ENCODE peak calls at places on chromosomes 12 and 14, in five cellular contexts. T is left ventricle myocardium inferior, Q is pancreas, L is right atrium auricular region, Y is GM12878. H is an unnamed sample. For H3K36me3, the result is how much of the 10 kb centered on the place peaks cover.

GRCh38 chr12:57766464-57767311 is at the start of gene CYP27B1:
- DNase-seq in Q (no peak), T (peak), Y (no peak), L (no peak), H (no peak)

GRCh38 chr12:17016116-17016864 is 410.3 kb upstream of the LMO3 start:
- DNase-seq in T (no peak), L (no peak), Q (no peak), Y (no peak), H (no peak)

GRCh38 chr12:98058838-98059237 is 456.6 kb upstream of the TMPO start:
- DNase-seq in Y (no peak), T (no peak), L (no peak), Q (no peak), H (no peak)

GRCh38 chr12:125461831-125462230 is 396.6 kb downstream of the AACS start:
- DNase-seq in Y (no peak), T (no peak), L (no peak), Q (no peak), H (no peak)

GRCh38 chr14:105900398-105901160 is 374.2 kb downstream of the TMEM121 start:
- DNase-seq in Q (no peak), L (no peak), T (no peak), Y (no peak), H (no peak)

GRCh38 chr12:50927356-50927755 is 25.0 kb upstream of the HIGD1C start:
- DNase-seq in Q (no peak), T (no peak), Y (no peak), L (no peak), H (no peak)

GRCh38 chr12:114820773-114821172 is 136.8 kb upstream of the TBX3 start:
- DNase-seq in L (no peak), T (no peak), Q (no peak), Y (no peak), H (no peak)

GRCh38 chr14:75339059-75339458 is 60.4 kb downstream of the FOS start:
- DNase-seq in Y (no peak), Q (no peak), L (no peak), T (no peak), H (no peak)

GRCh38 chr12:105942316-105942715 is 196.4 kb downstream of the NUAK1 start:
- DNase-seq in T (no peak), Q (no peak), L (no peak), Y (no peak), H (no peak)

GRCh38 chr14:75591987-75592575 is 13.7 kb downstream of the FLVCR2 start:
- DNase-seq in Y (no peak), Q (no peak), L (no peak), T (no peak), H (no peak)

GRCh38 chr12:77179515-77179914 is 114.1 kb upstream of the E2F7 start:
- DNase-seq in L (no peak), Q (no peak), T (no peak), Y (no peak), H (no peak)

GRCh38 chr12:8081228-8081920 is 700 bp upstream of the NECAP1 start:
- DNase-seq in Q (no peak), L (no peak), T (no peak), Y (no peak), H (no peak)

GRCh38 chr12:43692064-43692463 is 66.5 kb downstream of the PUS7L start:
- DNase-seq in L (no peak), T (no peak), Y (no peak), Q (no peak), H (no peak)

GRCh38 chr12:108611884-108612415 is 14.1 kb upstream of the TMEM119 start:
- DNase-seq in Q (no peak), L (no peak), T (no peak), Y (no peak), H (no peak)

GRCh38 chr12:16593546-16593945 is 12.4 kb downstream of the LMO3 start:
- DNase-seq in Y (no peak), L (no peak), Q (no peak), T (no peak), H (no peak)

GRCh38 chr12:46891306-46891705 is 65.5 kb upstream of the SLC38A4 start:
- DNase-seq in T (no peak), Y (no peak), L (no peak), Q (no peak), H (no peak)

GRCh38 chr12:79300199-79300568 is 390.6 kb downstream of the PAWR start:
- DNase-seq in L (no peak), Y (no peak), Q (no peak), T (no peak), H (no peak)

GRCh38 chr14:100738704-100739131 is 12.0 kb downstream of the DLK1 start:
- DNase-seq in Q (no peak), Y (no peak), L (no peak), T (no peak), H (no peak)

GRCh38 chr12:123991402-123991951 is 18.5 kb downstream of the ZNF664 start:
- DNase-seq in Q (no peak), Y (no peak), L (no peak), T (no peak), H (no peak)

GRCh38 chr12:9711664-9712063 is 21.2 kb downstream of the CLECL1 start:
- DNase-seq in Y (no peak), L (no peak), T (no peak), Q (no peak), H (no peak)

GRCh38 chr14:67623114-67623513 is 3.4 kb downstream of the ARG2 start:
- DNase-seq in L (no peak), Y (no peak), T (no peak), Q (no peak), H (no peak)

GRCh38 chr12:91818236-91819131 is 327.2 kb downstream of the BTG1 start:
- DNase-seq in Q (no peak), T (no peak), L (no peak), Y (no peak), H (no peak)

GRCh38 chr14:35254736-35255135 is 37.4 kb upstream of the PSMA6 start:
- DNase-seq in L (no peak), T (no peak), Y (peak), Q (no peak), H (peak)

GRCh38 chr12:1369942-1370620 is 224.3 kb downstream of the FBXL14 start:
- DNase-seq in L (no peak), Y (no peak), Q (no peak), T (no peak), H (no peak)

GRCh38 chr14:75267141-75267601 is 11.5 kb upstream of the FOS start:
- DNase-seq in T (no peak), L (no peak), Q (no peak), Y (no peak), H (no peak)

GRCh38 chr14:105091335-105092123 is 26.3 kb upstream of the GPR132 start:
- DNase-seq in Y (no peak), L (no peak), T (peak), Q (peak), H (no peak)

GRCh38 chr14:91405241-91405721 is 12.3 kb downstream of the CCDC88C start:
- DNase-seq in L (no peak), T (no peak), Y (no peak), Q (no peak), H (no peak)

GRCh38 chr12:69324797-69325466 is 23.2 kb upstream of the LYZ start:
- DNase-seq in L (no peak), T (no peak), Q (no peak), Y (peak), H (peak)

GRCh38 chr14:39218171-39218769 is 15.4 kb upstream of the MIA2 start:
- DNase-seq in L (no peak), T (no peak), Q (no peak), Y (no peak), H (no peak)

GRCh38 chr12:132593938-132594358 is 16.4 kb downstream of the LRCOL1 start:
- DNase-seq in L (peak), Y (no peak), T (peak), Q (peak), H (peak)

GRCh38 chr14:52395728-52396127 is 81.6 kb downstream of the PTGER2 start:
- DNase-seq in L (no peak), Q (no peak), T (no peak), Y (no peak), H (no peak)

GRCh38 chr12:83040339-83040738 is 353.6 kb downstream of the TMTC2 start:
- DNase-seq in Y (no peak), Q (no peak), T (no peak), L (no peak), H (no peak)
- TF ChIP-seq CTCF in Y (no peak), Q (no peak), T (no peak), L (no peak), H (no peak)

GRCh38 chr14:104085889-104086201 is 345 bp downstream of the ASPG start:
- DNase-seq in Y (no peak), L (no peak), Q (no peak), T (no peak), H (peak)
- H3K4me3 ChIP-seq in Y (no peak), L (peak), Q (no peak), T (peak), H (no peak)

GRCh38 chr12:120103044-120103338 is 13.6 kb downstream of the RAB35 start:
- DNase-seq in T (no peak), Q (no peak), Y (no peak), L (no peak), H (no peak)
- H3K36me3 ChIP-seq in T (half or more), Q (under half), Y (under half), L (under half), H (under half)

DNA sequence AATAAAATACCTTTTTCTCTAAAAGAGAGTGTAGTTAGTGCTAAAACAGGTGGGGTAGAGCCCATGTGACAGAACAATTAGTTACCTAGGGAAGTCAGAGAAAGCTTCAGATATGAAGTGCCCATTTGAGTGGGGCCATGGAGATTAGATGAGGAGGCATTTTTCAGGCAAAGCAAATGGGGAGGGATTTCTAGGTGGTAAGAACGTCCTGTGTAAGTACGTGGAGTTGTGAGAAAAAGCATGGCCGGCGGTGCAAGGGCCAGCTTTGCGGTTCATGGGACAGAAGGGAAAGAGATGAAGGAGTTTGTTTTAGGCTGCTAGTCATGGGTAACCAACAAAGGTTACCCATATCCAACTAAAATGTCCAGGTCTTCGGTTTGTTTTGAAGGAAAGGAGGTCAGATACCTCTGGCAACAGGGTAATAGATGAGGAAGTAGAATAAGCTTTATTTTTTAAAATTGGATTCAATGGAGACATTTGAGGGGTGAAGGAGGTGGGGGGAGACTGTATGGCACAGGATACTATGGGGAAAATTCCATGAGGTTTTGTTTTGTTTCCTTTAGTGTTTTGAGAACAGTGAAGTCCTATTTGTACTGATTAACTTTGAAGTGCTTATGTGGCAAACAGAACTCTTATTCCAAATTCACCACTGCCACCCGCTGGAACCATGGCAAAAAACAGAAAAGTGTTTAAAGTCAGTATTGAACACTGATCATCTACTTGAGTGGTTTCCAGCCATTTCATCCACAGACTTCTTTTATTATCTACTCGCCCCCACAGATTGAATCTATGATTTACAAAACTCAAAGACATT is 10.0 kb upstream of the SNRPF start:
- DNase-seq in T (no peak), Y (no peak), Q (no peak), L (no peak), H (no peak)
- TF ChIP-seq CTCF in T (peak), Y (peak), Q (no peak), L (no peak), H (peak)

DNA sequence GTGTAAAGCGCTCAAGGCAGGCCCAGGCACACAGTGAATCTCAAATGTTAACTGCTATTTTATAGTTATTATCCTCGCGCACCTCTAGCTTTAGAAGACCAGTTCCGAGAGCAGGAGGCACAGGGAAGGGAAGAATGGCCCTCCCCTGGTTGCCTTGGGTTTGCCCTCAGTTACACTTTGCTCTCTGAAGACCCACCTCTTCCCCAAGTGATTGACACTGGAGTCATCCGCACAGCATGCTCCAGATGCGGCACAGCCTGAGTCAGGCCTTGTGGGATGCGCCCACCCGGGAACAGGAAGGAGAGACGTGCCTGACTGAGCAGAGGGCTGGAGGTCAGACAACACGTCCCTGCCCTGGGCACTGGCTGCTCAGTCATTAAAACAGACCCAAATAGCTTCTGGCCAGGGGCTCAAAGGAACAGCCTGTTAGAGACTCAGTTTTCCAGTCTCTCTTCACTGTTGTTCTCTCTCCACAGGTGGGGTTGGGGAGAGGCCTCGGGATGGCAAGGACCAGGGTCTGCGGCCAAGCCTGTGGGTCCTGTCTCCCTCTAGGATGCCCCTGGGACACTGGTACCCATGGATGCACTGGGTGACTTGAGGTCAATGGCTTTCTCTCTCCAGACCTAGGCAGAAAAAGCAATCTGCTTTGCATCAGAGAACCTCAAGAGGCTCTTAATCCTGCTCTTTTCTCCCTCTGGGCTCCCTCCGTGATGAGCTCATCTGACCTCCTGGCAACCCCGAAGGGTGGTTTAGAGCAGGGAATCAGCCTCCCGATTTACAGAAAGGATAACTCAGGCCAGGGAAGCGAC is 13.6 kb upstream of the MLXIP start:
- DNase-seq in Q (no peak), T (peak), Y (no peak), L (no peak), H (no peak)
- H3K4me3 ChIP-seq in Q (peak), T (peak), Y (peak), L (no peak), H (no peak)

GRCh38 chr14:20295067-20295466 is 10.7 kb downstream of the TTC5 start:
- DNase-seq in L (no peak), T (no peak), Q (no peak), Y (peak), H (peak)

GRCh38 chr14:20294636-20295035 is 11.1 kb downstream of the TTC5 start:
- DNase-seq in Y (no peak), T (no peak), Q (no peak), L (no peak), H (no peak)
- H3K36me3 ChIP-seq in Y (under half), T (half or more), Q (under half), L (half or more), H (under half)

GRCh38 chr14:102238131-102238530 is 66.8 kb downstream of the MOK start:
- DNase-seq in T (no peak), Q (no peak), L (no peak), Y (no peak), H (no peak)
- TF ChIP-seq CTCF in T (no peak), Q (no peak), L (no peak), Y (no peak), H (no peak)

DNA sequence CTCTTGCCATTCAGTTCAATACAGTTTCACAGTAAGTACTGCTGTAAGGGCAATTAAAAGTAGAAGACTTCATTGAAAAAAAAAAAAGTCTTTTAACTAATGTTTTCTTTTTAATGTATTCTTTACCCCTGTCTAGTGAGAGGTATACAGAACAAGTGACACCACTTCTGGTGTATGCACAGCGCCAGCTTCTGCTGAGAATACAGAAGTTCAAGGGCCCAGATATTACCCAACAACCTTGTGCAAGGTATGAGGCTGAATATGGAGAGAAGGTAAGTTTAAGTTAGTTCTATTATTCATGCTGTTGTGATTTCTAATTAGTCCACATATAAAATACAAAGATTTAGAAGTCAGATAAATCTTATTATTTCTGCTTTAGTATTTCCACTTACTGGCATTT is 168.7 kb downstream of the CFAP54 start:
- DNase-seq in L (no peak), Q (no peak), Y (no peak), T (no peak), H (no peak)
- H3K4me3 ChIP-seq in L (no peak), Q (no peak), Y (no peak), T (no peak), H (no peak)

GRCh38 chr12:111469406-111469805 is 63.7 kb downstream of the SH2B3 start:
- DNase-seq in Y (no peak), Q (no peak), L (no peak), T (no peak), H (no peak)

GRCh38 chr12:111462134-111462821 is 56.6 kb downstream of the SH2B3 start:
- DNase-seq in L (no peak), T (no peak), Q (no peak), Y (no peak), H (no peak)

GRCh38 chr12:111467092-111467861 is 61.6 kb downstream of the SH2B3 start:
- DNase-seq in Q (no peak), Y (no peak), T (no peak), L (no peak), H (no peak)

DNA sequence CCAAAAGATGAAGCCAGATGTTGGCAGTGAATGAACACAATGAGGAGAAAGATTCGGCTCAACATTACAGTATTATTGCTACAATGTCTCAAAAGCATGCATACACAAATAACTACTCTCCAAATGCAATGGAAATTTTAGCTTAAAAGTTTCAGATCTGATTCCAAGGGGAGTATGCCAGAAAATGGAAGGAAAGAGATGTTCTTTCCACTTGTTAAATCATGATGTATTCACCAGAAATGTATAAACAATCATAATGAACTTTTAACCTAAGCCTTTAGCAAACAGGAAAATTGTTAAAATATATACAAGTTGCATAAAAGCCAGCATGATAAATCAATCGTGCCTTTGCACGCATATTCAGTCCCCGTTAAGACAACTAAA is 62.1 kb downstream of the SH2B3 start:
- DNase-seq in L (no peak), T (no peak), Q (no peak), Y (no peak), H (no peak)
- H3K36me3 ChIP-seq in L (under half), T (half or more), Q (under half), Y (under half), H (under half)

DNA sequence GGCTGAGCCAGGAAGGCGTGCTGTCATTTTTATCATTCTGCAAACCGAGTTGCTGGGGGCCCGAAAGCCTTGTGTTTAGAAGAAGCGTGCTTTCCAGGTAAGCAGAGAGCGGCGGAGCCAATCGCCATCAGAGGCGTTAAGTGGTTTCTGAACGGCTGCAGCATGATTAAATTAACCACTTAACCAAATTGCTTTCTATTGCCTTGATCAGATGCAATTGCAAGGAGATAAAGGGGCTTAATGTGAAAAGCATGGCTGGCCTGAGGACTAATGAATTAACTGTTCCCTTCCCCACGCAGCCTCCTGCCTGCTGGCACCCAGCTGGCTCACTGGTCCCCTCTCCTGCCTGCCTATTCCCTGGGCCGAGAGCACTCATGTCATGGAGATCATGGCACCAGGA is 36.6 kb upstream of the CHGA start:
- DNase-seq in Y (no peak), T (no peak), L (no peak), Q (no peak), H (no peak)
- TF ChIP-seq CTCF in Y (no peak), T (no peak), L (no peak), Q (no peak), H (no peak)